ENCODE peak calls at places on chromosomes 11 and 22, in six cellular contexts. R is IMR-90, S is upper lobe of left lung, K is A549, T is body of pancreas, F is HCT116. Y is an unnamed sample.

GRCh38 chr11:47376543-47377371 is 1.6 kb downstream of the SPI1 start:
- ATAC-seq in R (no peak), S (peak; percentile 7), K (peak; percentile 19), F (peak; percentile 29), T (no peak), Y (no peak)

GRCh38 chr11:69155302-69156198 is at the start of gene SMIM38:
- ATAC-seq in S (no peak), K (no peak), T (no peak), F (peak; percentile 36), R (no peak), Y (no peak)

GRCh38 chr22:39242809-39243442 is 1.9 kb downstream of the PDGFB start:
- ATAC-seq in K (no peak), F (peak; percentile 58), R (no peak), T (peak; percentile 56), S (no peak), Y (no peak)

GRCh38 chr11:45026835-45027234 is 76.2 kb upstream of the TP53I11 start:
- ATAC-seq in K (no peak), S (no peak), R (no peak), F (no peak), T (no peak), Y (no peak)

GRCh38 chr11:121099364-121099763 is 1.7 kb upstream of the TECTA start:
- ATAC-seq in K (no peak), R (peak; percentile 46), S (no peak), T (no peak), F (no peak), Y (no peak)

GRCh38 chr11:70525006-70525405 is 126.7 kb downstream of the CTTN start:
- ATAC-seq in S (no peak), T (no peak), K (no peak), F (no peak), R (no peak), Y (no peak)

GRCh38 chr11:74784234-74784633 is 35.6 kb downstream of the RNF169 start:
- ATAC-seq in S (no peak), T (no peak), F (no peak), R (no peak), K (no peak), Y (no peak)

GRCh38 chr11:12276356-12276755 is 101.0 kb upstream of the PARVA start:
- ATAC-seq in T (no peak), R (no peak), K (no peak), F (no peak), S (no peak), Y (no peak)

GRCh38 chr22:42562684-42563083 is 8.9 kb downstream of the SERHL2 start:
- ATAC-seq in K (no peak), T (no peak), F (no peak), R (no peak), S (no peak), Y (no peak)

GRCh38 chr11:129249351-129249750 is 57.2 kb upstream of the ARHGAP32 start:
- ATAC-seq in S (no peak), R (peak; percentile 41), T (no peak), F (peak; percentile 79), K (peak; percentile 39), Y (no peak)

GRCh38 chr11:119608781-119609180 is 120.2 kb downstream of the NECTIN1 start:
- ATAC-seq in F (no peak), R (no peak), T (no peak), K (no peak), S (no peak), Y (no peak)

GRCh38 chr11:26228778-26229177 is 103.2 kb upstream of the ANO3 start:
- ATAC-seq in R (peak; percentile 18), S (no peak), F (no peak), K (no peak), T (no peak), Y (no peak)

GRCh38 chr11:26227883-26228502 is 103.9 kb upstream of the ANO3 start:
- ATAC-seq in S (no peak), T (no peak), F (no peak), K (no peak), R (no peak), Y (peak; percentile 65)

GRCh38 chr11:26229270-26229669 is 102.7 kb upstream of the ANO3 start:
- ATAC-seq in S (no peak), T (no peak), F (no peak), K (no peak), R (peak; percentile 4), Y (no peak)

GRCh38 chr11:26225643-26226042 is 106.3 kb upstream of the ANO3 start:
- ATAC-seq in K (no peak), R (no peak), S (no peak), T (no peak), F (no peak), Y (no peak)

DNA sequence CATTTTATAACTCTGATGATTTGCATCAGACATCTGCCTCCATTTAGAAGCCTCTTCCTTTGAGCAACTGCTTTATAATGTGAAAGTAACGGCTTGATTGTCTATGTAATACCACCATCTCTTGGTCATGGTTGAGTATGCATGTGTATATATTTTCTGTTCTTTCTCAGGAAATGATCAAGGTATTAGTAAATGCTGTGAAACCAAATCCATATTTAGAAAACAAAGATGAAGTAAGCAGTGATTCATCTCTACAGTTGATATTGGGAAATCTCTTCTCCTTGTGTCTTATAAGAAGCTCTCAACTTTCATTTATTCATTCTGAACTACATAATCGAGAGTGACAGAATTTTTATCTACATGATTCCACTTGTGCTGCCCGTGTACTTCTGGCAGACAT is 104.6 kb upstream of the ANO3 start:
- ATAC-seq in T (peak; percentile 55), R (peak; percentile 86), F (no peak), S (no peak), K (peak; percentile 77), Y (peak; percentile 76)
- H3K4me3 ChIP-seq in T (no peak overlapping the region), R (peak overlapping the region; percentile 14), F (no peak overlapping the region), S (no peak overlapping the region), K (no peak overlapping the region), Y (no peak overlapping the region)

GRCh38 chr11:821513-822371 is 3.0 kb downstream of the PNPLA2 start:
- ATAC-seq in T (no peak), F (no peak), S (no peak), K (no peak), R (no peak), Y (no peak)

GRCh38 chr11:818396-819128 is at the start of gene PNPLA2:
- ATAC-seq in S (peak; percentile 54), R (peak; percentile 3), K (peak; percentile 10), F (no peak), T (peak; percentile 13), Y (peak; percentile 26)

GRCh38 chr11:819129-819931 is 616 bp downstream of the PNPLA2 start:
- ATAC-seq in K (peak; percentile 40), T (peak; percentile 72), R (peak; percentile 90), F (peak; percentile 75), S (peak; percentile 91), Y (peak; percentile 86)

GRCh38 chr11:820655-821512 is 2.2 kb downstream of the PNPLA2 start:
- ATAC-seq in K (peak; percentile 42), T (peak; percentile 59), S (peak; percentile 82), F (peak; percentile 27), R (peak; percentile 2), Y (peak; percentile 39)

DNA sequence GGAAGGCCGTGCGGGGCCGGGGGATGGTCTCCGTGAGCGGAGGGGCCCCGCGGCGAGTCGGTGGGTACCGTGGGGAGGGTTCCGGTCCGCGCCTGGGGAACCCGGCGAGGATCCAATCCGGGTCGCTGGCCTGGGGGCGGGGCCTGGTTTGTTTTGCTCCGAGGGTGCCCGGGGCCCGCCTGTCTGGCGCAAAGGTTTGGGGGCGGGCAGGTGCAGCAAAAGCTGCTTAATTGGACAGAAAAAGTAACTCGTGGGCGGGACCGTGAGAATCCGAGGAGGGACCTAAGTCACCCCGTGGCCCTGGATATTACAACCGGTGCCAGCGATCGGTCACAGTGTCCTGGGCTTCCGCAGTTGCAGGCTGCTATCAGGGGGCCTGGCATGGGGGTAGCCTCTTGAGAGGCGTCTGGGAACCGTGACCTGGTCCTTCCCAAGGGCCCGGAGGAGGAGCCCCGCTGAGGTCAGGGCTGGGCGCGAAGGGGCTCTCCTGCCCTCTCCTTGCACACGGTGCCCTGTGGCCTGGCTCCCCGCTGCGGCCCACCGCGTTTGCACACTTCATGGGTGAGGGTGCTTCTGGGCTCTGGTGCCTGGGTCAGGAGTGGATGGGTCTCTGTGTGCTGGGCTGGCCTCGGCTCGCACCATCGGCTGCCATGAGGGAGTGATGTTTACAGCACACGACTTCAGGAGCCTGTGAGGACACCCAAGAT is 1.4 kb downstream of the PNPLA2 start:
- ATAC-seq in S (peak; percentile 81), K (peak; percentile 36), T (peak; percentile 65), F (peak; percentile 71), R (peak; percentile 53), Y (peak; percentile 80)
- TF ChIP-seq POLR2A in S (peak; percentile 26), K (peak; percentile 13), T (peak; percentile 90), F (no peak), R (no peak), Y (peak; percentile 23)

GRCh38 chr22:21102659-21103267 is 57.0 kb downstream of the LRRC74B start:
- ATAC-seq in K (peak; percentile 98), R (peak; percentile 80), F (peak; percentile 97), S (peak; percentile 91), T (peak; percentile 98), Y (peak; percentile 74)
- H3K4me3 ChIP-seq in K (peak overlapping the region; percentile 46), R (no peak overlapping the region), F (peak overlapping the region; percentile 33), S (no peak overlapping the region), T (no peak overlapping the region), Y (no peak overlapping the region)

DNA sequence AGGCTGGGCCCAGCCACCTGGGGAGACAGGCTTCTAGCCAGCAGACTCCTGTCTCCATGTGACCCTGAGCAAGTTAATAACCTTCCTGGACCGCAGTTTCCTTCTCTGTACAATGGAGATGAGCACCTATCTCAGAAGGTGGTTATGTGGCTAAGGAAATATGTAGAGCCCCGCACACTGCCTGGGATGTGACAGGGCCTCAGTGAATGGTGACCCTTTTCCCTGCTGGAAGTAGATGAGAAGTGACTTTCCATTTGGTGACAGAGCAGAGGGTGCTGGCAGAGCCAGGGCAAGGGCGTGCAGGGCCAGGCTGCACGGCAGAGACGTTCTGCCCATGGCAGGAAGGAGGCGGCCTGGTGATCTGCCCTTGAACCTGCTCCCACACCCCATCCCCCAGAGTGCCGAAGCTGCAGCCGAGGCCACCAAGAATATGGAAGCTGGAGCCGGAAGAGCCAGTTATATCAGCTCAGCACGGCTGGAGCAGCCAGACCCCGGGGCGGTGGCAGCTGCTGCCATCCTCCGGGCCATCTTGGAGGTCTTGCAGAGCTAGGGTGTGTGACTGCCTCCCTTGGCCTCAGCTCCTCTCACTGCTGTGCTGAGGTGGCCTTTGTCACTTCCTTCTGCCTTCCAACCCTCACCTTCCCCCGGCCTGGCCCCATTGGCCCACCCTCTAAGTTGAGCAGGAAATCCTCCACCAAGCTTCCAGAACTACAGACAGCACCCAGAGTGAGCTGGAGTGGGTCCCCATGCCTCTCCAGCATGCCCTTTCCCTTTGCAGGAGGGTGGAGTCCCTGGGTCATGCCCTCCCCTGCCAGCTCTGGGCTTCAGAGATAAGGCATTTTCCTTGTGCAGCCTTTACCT is 13.2 kb downstream of the TKFC start:
- ATAC-seq in S (no peak), F (no peak), K (no peak), R (no peak), T (no peak), Y (no peak)
- TF ChIP-seq POLR2A in S (no peak), F (no peak), K (no peak), R (no peak), T (no peak), Y (no peak)